ENCODE peak calls at places on chromosomes 7 and 10, in eight cellular contexts. H is H1, B is body of pancreas, G is sigmoid colon, M is DND-41, K is esophagus squamous epithelium, F is spleen, L is HCT116. W is an unnamed sample. For H3K9me3, the result is how much of the 10 kb centered on the place peaks cover.

GRCh38 chr7:1741751-1742554 is 71.9 kb downstream of the ELFN1 start:
- DNase-seq in H (no peak), M (no peak), K (no peak), G (no peak), F (peak), B (no peak), L (peak), W (no peak)

GRCh38 chr10:25666276-25666675 is 267.8 kb upstream of the MYO3A start:
- DNase-seq in K (no peak), F (no peak), H (no peak), M (no peak), B (no peak), L (no peak), G (no peak), W (no peak)

GRCh38 chr10:44781131-44781530 is 130.0 kb upstream of the TMEM72 start:
- DNase-seq in B (no peak), K (no peak), F (no peak), L (no peak), M (no peak), H (no peak), G (no peak), W (no peak)

GRCh38 chr10:97812696-97813095 is 36.9 kb upstream of the GOLGA7B start:
- DNase-seq in M (no peak), F (no peak), B (no peak), H (no peak), G (no peak), K (no peak), L (no peak), W (no peak)

GRCh38 chr10:70832852-70833542 is 17.2 kb downstream of the SGPL1 start:
- DNase-seq in K (no peak), L (no peak), G (no peak), H (no peak), F (no peak), B (no peak), M (no peak), W (no peak)

GRCh38 chr10:132210766-132211165 is 24.0 kb downstream of the DPYSL4 start:
- DNase-seq in H (no peak), L (no peak), K (no peak), M (no peak), B (no peak), F (no peak), G (no peak), W (no peak)

GRCh38 chr7:65846008-65846570 is 26.8 kb upstream of the VKORC1L1 start:
- DNase-seq in K (no peak), F (no peak), G (no peak), B (peak), H (no peak), L (no peak), M (no peak), W (no peak)

GRCh38 chr10:89543841-89544240 is 8.4 kb upstream of the SLC16A12 start:
- DNase-seq in H (no peak), B (no peak), K (no peak), M (no peak), G (no peak), F (no peak), L (no peak), W (no peak)

GRCh38 chr10:69426376-69426727 is 9.6 kb upstream of the TACR2 start:
- DNase-seq in B (no peak), K (no peak), H (no peak), F (no peak), L (no peak), G (peak), M (no peak), W (no peak)

GRCh38 chr10:77804371-77804770 is 122.2 kb downstream of the DLG5 start:
- DNase-seq in H (no peak), L (no peak), M (no peak), K (no peak), G (no peak), B (no peak), F (peak), W (no peak)

GRCh38 chr10:132889556-132889955 is 52.8 kb downstream of the CFAP46 start:
- DNase-seq in M (no peak), G (peak), H (no peak), L (no peak), F (peak), K (no peak), B (no peak), W (peak)

GRCh38 chr10:12720217-12720981 is 281.1 kb downstream of the CCDC3 start:
- DNase-seq in H (no peak), B (peak), G (peak), L (peak), K (no peak), F (no peak), M (no peak), W (no peak)

GRCh38 chr10:124286621-124287020 is 132.1 kb downstream of the OAT start:
- DNase-seq in H (no peak), F (no peak), M (no peak), B (no peak), G (peak), L (no peak), K (no peak), W (no peak)

GRCh38 chr7:100694196-100694745 is at the start of gene GIGYF1:
- DNase-seq in B (peak), F (peak), L (no peak), K (no peak), H (no peak), G (peak), M (peak), W (peak)

GRCh38 chr7:4631664-4632171 is 50.4 kb upstream of the FOXK1 start:
- DNase-seq in M (no peak), L (peak), F (peak), G (peak), H (peak), B (peak), K (no peak), W (no peak)

GRCh38 chr7:127619681-127620405 is 1.9 kb upstream of the PAX4 start:
- DNase-seq in L (no peak), H (no peak), K (no peak), M (no peak), B (no peak), F (no peak), G (no peak), W (no peak)

GRCh38 chr10:13769926-13770325 is 183.2 kb downstream of the PRPF18 start:
- DNase-seq in H (no peak), F (no peak), B (no peak), G (no peak), M (no peak), L (no peak), K (no peak), W (no peak)

GRCh38 chr7:21504021-21504420 is 38.8 kb upstream of the DNAH11 start:
- DNase-seq in M (no peak), G (no peak), B (peak), K (no peak), L (no peak), H (no peak), F (no peak), W (no peak)

GRCh38 chr7:80681272-80681885 is 42.9 kb downstream of the CD36 start:
- DNase-seq in H (no peak), G (no peak), F (no peak), K (no peak), B (no peak), M (no peak), L (peak), W (no peak)

GRCh38 chr7:40471891-40472290 is 337.1 kb downstream of the SUGCT start:
- DNase-seq in K (no peak), L (no peak), M (no peak), H (no peak), F (no peak), G (no peak), B (no peak), W (no peak)

GRCh38 chr10:120581496-120581895 is 124.5 kb downstream of the PLPP4 start:
- DNase-seq in L (peak), G (no peak), F (no peak), M (no peak), H (no peak), B (no peak), K (no peak), W (no peak)

GRCh38 chr10:120578123-120578522 is 121.1 kb downstream of the PLPP4 start:
- DNase-seq in B (no peak), K (no peak), M (no peak), H (no peak), F (no peak), L (no peak), G (no peak), W (no peak)

GRCh38 chr10:120580651-120581259 is 123.7 kb downstream of the PLPP4 start:
- DNase-seq in M (no peak), H (no peak), G (no peak), F (no peak), B (peak), L (no peak), K (no peak), W (no peak)

GRCh38 chr10:120575411-120575810 is 118.4 kb downstream of the PLPP4 start:
- DNase-seq in B (no peak), F (no peak), G (no peak), L (no peak), H (no peak), K (no peak), M (no peak), W (no peak)

GRCh38 chr10:120578890-120579289 is 121.9 kb downstream of the PLPP4 start:
- DNase-seq in L (no peak), H (no peak), K (no peak), G (no peak), B (no peak), F (no peak), M (no peak), W (no peak)
- TF ChIP-seq CTCF in L (peak), H (peak), K (no peak), G (no peak), B (no peak), F (no peak), M (no peak), W (no peak)

GRCh38 chr7:57328457-57328856 is 121.5 kb upstream of the ZNF716 start:
- DNase-seq in K (no peak), M (no peak), F (no peak), H (no peak), G (no peak), L (no peak), B (no peak), W (no peak)
- H3K9me3 ChIP-seq in K (under half), M (under half), F (half or more), H (half or more), G (under half), L (under half), B (under half), W (under half)

GRCh38 chr10:92688927-92689662 is 660 bp upstream of the HHEX start:
- DNase-seq in G (peak), K (no peak), F (no peak), L (no peak), M (no peak), H (no peak), B (peak), W (no peak)
- H3K27ac ChIP-seq in G (peak), K (peak), F (peak), L (peak), M (no peak), H (no peak), B (peak), W (no peak)

GRCh38 chr7:94298943-94299342 is 95.8 kb upstream of the COL1A2 start:
- DNase-seq in G (no peak), F (no peak), M (no peak), K (no peak), H (no peak), B (no peak), L (no peak), W (no peak)

GRCh38 chr7:94303736-94304135 is 91.0 kb upstream of the COL1A2 start:
- DNase-seq in H (no peak), L (no peak), M (no peak), B (no peak), G (peak), K (no peak), F (no peak), W (no peak)

GRCh38 chr7:94300176-94300835 is 94.4 kb upstream of the COL1A2 start:
- DNase-seq in M (no peak), K (no peak), F (no peak), L (no peak), B (no peak), G (no peak), H (no peak), W (no peak)

GRCh38 chr7:94297397-94297838 is 97.3 kb upstream of the COL1A2 start:
- DNase-seq in L (no peak), F (no peak), G (peak), B (peak), K (no peak), H (no peak), M (no peak), W (no peak)

GRCh38 chr7:94301024-94301588 is 93.6 kb upstream of the COL1A2 start:
- DNase-seq in B (peak), M (no peak), H (peak), L (peak), F (no peak), G (peak), K (no peak), W (no peak)
- TF ChIP-seq CTCF in B (no peak), M (no peak), H (peak), L (no peak), F (no peak), G (no peak), K (no peak), W (no peak)

DNA sequence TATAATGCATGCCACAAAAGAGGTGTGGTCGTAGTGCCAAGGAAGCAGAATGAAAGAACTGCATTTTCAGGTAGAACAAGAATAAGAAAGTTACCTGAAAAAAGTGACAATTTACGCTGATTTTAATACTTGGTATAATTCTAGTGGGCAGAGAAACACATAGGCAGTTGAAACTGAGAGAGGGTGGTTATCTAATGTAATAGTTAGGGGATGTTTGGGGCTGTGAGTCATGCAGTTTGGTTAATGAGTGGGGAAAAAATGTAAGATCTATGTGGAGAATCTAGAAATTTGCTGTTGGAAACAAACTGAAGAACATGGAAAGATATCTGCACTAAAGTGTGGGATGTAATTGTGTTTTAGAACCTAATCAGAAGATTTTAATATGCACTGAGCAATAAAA is 33.7 kb downstream of the ZNF37A start:
- DNase-seq in M (no peak), F (no peak), B (no peak), H (no peak), K (no peak), G (no peak), L (no peak), W (no peak)
- H3K9me3 ChIP-seq in M (under half), F (half or more), B (under half), H (half or more), K (under half), G (under half), L (under half), W (half or more)

GRCh38 chr7:152463714-152464311 is 28.0 kb upstream of the KMT2C start:
- DNase-seq in B (peak), H (peak), F (peak), G (peak), K (peak), L (peak), M (peak), W (peak)

GRCh38 chr7:152464312-152465117 is 28.7 kb upstream of the KMT2C start:
- DNase-seq in B (peak), M (peak), K (no peak), H (no peak), G (peak), F (peak), L (peak), W (peak)

GRCh38 chr7:152467225-152467624 is 31.4 kb upstream of the KMT2C start:
- DNase-seq in L (no peak), B (no peak), M (no peak), K (no peak), H (no peak), G (no peak), F (peak), W (no peak)

GRCh38 chr7:152462995-152463713 is 27.4 kb upstream of the KMT2C start:
- DNase-seq in B (no peak), K (no peak), F (no peak), G (no peak), H (no peak), L (no peak), M (no peak), W (no peak)

GRCh38 chr7:152465118-152465387 is 29.2 kb upstream of the KMT2C start:
- DNase-seq in H (no peak), K (no peak), M (no peak), G (no peak), F (no peak), B (no peak), L (no peak), W (no peak)
- H3K27ac ChIP-seq in H (no peak), K (peak), M (peak), G (peak), F (peak), B (peak), L (peak), W (no peak)

GRCh38 chr10:27695704-27696103 is 49.9 kb downstream of the MKX start:
- DNase-seq in G (no peak), M (no peak), F (no peak), L (no peak), K (no peak), H (no peak), B (no peak), W (no peak)

GRCh38 chr10:27692663-27693062 is 53.0 kb downstream of the MKX start:
- DNase-seq in H (no peak), K (no peak), L (no peak), F (no peak), G (no peak), M (no peak), B (no peak), W (no peak)

GRCh38 chr10:27699778-27700177 is 45.8 kb downstream of the MKX start:
- DNase-seq in L (no peak), B (no peak), K (no peak), M (no peak), F (no peak), H (no peak), G (no peak), W (no peak)

GRCh38 chr10:27695088-27695487 is 50.5 kb downstream of the MKX start:
- DNase-seq in L (no peak), K (no peak), B (no peak), M (no peak), G (no peak), H (no peak), F (no peak), W (no peak)

GRCh38 chr10:27696466-27696865 is 49.2 kb downstream of the MKX start:
- DNase-seq in G (no peak), B (no peak), H (no peak), F (no peak), L (no peak), M (no peak), K (no peak), W (no peak)
- TF ChIP-seq CTCF in G (no peak), B (no peak), H (no peak), F (no peak), L (no peak), M (no peak), K (no peak), W (no peak)

GRCh38 chr10:83433705-83434104 is 705.6 kb upstream of the GHITM start:
- DNase-seq in K (no peak), B (no peak), F (no peak), G (no peak), H (no peak), M (no peak), L (no peak), W (no peak)
- H3K9me3 ChIP-seq in K (under half), B (under half), F (under half), G (under half), H (under half), M (under half), L (under half), W (under half)

DNA sequence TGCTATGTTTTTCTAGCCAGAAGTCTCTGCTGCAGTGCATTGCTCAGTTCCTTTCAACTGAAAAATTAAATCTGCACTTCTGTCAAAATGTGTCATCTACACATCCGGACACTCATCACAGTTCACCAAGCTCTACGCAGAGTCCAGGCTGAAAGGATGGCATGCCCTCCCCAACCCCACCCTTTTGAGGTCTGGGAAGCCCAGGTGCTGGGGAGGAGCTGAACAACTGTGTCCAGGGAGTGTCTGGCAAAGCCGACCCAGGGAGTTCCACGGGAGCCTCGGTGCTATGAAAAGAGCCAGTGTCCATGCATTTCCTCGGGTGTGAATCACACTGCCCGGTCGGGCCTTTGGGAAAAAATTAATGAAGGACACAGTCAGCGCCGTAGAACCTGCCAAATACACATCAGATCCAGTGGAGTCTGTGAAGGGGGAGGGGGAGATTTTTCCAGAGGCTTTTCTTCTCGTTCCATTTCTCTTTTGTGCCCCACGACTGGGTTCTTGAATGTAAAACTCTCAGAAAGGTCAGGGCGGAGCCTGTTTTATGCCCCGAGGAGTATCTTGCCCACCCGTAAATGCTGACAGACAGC is 738 bp upstream of the PALS2 start:
- DNase-seq in F (peak), B (peak), H (no peak), K (no peak), M (no peak), L (no peak), G (peak), W (no peak)
- H3K27ac ChIP-seq in F (peak), B (peak), H (no peak), K (peak), M (peak), L (peak), G (peak), W (peak)

W was measured in CD4-positive, alpha-beta T cell.